ENCODE peak calls at places on chromosome 12, in six cellular contexts. One of them, this sample, is unnamed.

GRCh38 chr12:70876952-70877351 is 43.6 kb downstream of the PTPRR start:
- DNase-seq in suprapubic skin: no peak
- DNase-seq in stomach: no peak
- DNase-seq in transverse colon: no peak
- DNase-seq in sigmoid colon: no peak
- DNase-seq in GM12878: no peak
- DNase-seq in this sample: no peak

GRCh38 chr12:85461127-85461526 is 181.1 kb downstream of the ALX1 start:
- DNase-seq in transverse colon: no peak
- DNase-seq in suprapubic skin: no peak
- DNase-seq in sigmoid colon: no peak
- DNase-seq in GM12878: no peak
- DNase-seq in stomach: no peak
- DNase-seq in this sample: no peak

GRCh38 chr12:49827351-49828099 is 688 bp downstream of the NCKAP5L start:
- DNase-seq in suprapubic skin: peak; percentile 79
- DNase-seq in stomach: peak; percentile 66
- DNase-seq in sigmoid colon: peak; percentile 84
- DNase-seq in GM12878: no peak
- DNase-seq in transverse colon: peak; percentile 52
- DNase-seq in this sample: no peak

GRCh38 chr12:130374083-130374482 is 36.4 kb downstream of the PIWIL1 start:
- DNase-seq in GM12878: no peak
- DNase-seq in stomach: no peak
- DNase-seq in sigmoid colon: no peak
- DNase-seq in suprapubic skin: no peak
- DNase-seq in transverse colon: no peak
- DNase-seq in this sample: no peak

GRCh38 chr12:51763743-51764142 is 84.8 kb downstream of the FIGNL2 start:
- DNase-seq in stomach: no peak
- DNase-seq in transverse colon: no peak
- DNase-seq in sigmoid colon: no peak
- DNase-seq in suprapubic skin: no peak
- DNase-seq in GM12878: no peak
- DNase-seq in this sample: no peak

GRCh38 chr12:130514149-130514551 is 176.5 kb downstream of the PIWIL1 start:
- DNase-seq in stomach: no peak
- DNase-seq in transverse colon: no peak
- DNase-seq in suprapubic skin: no peak
- DNase-seq in sigmoid colon: no peak
- DNase-seq in GM12878: no peak
- DNase-seq in this sample: no peak

GRCh38 chr12:49562831-49563230 is 5.1 kb downstream of the MCRS1 start:
- DNase-seq in stomach: no peak
- DNase-seq in transverse colon: no peak
- DNase-seq in GM12878: no peak
- DNase-seq in suprapubic skin: no peak
- DNase-seq in sigmoid colon: no peak
- DNase-seq in this sample: no peak

GRCh38 chr12:49323524-49324097 is 556 bp downstream of the TROAP start:
- DNase-seq in stomach: no peak
- DNase-seq in suprapubic skin: no peak
- DNase-seq in transverse colon: no peak
- DNase-seq in sigmoid colon: peak; percentile 64
- DNase-seq in GM12878: no peak
- DNase-seq in this sample: no peak

GRCh38 chr12:122368361-122369073 is 54.0 kb downstream of the CLIP1 start:
- DNase-seq in transverse colon: no peak
- DNase-seq in GM12878: no peak
- DNase-seq in suprapubic skin: no peak
- DNase-seq in sigmoid colon: no peak
- DNase-seq in stomach: no peak
- DNase-seq in this sample: no peak

GRCh38 chr12:4421590-4422031 is 24.0 kb downstream of the FGF6 start:
- DNase-seq in transverse colon: no peak
- DNase-seq in suprapubic skin: no peak
- DNase-seq in stomach: no peak
- DNase-seq in sigmoid colon: no peak
- DNase-seq in GM12878: no peak
- DNase-seq in this sample: no peak

GRCh38 chr12:12086331-12086730 is 15.6 kb downstream of the BCL2L14 start:
- DNase-seq in stomach: no peak
- DNase-seq in transverse colon: peak; percentile 31
- DNase-seq in GM12878: no peak
- DNase-seq in sigmoid colon: no peak
- DNase-seq in suprapubic skin: no peak
- DNase-seq in this sample: no peak

GRCh38 chr12:121793501-121793835 is at the start of gene RHOF:
- DNase-seq in sigmoid colon: no peak
- DNase-seq in suprapubic skin: no peak
- DNase-seq in transverse colon: peak; percentile 73
- DNase-seq in stomach: peak; percentile 68
- DNase-seq in GM12878: no peak
- DNase-seq in this sample: no peak

GRCh38 chr12:6700646-6701051 is at the start of gene PIANP:
- DNase-seq in GM12878: no peak
- DNase-seq in sigmoid colon: peak; percentile 72
- DNase-seq in suprapubic skin: no peak
- DNase-seq in stomach: peak; percentile 36
- DNase-seq in transverse colon: peak; percentile 48
- DNase-seq in this sample: no peak

GRCh38 chr12:2283480-2283879 is 230.7 kb downstream of the CACNA1C start:
- DNase-seq in transverse colon: peak; percentile 1
- DNase-seq in suprapubic skin: no peak
- DNase-seq in sigmoid colon: no peak
- DNase-seq in stomach: no peak
- DNase-seq in GM12878: no peak
- DNase-seq in this sample: no peak

GRCh38 chr12:2445968-2446367 is 348.8 kb upstream of the FKBP4 start:
- DNase-seq in stomach: no peak
- DNase-seq in GM12878: no peak
- DNase-seq in transverse colon: no peak
- DNase-seq in sigmoid colon: no peak
- DNase-seq in suprapubic skin: no peak
- DNase-seq in this sample: no peak

GRCh38 chr12:87116778-87117177 is 860.6 kb upstream of the MGAT4C start:
- DNase-seq in suprapubic skin: no peak
- DNase-seq in transverse colon: no peak
- DNase-seq in stomach: no peak
- DNase-seq in sigmoid colon: no peak
- DNase-seq in GM12878: no peak
- DNase-seq in this sample: no peak

DNA sequence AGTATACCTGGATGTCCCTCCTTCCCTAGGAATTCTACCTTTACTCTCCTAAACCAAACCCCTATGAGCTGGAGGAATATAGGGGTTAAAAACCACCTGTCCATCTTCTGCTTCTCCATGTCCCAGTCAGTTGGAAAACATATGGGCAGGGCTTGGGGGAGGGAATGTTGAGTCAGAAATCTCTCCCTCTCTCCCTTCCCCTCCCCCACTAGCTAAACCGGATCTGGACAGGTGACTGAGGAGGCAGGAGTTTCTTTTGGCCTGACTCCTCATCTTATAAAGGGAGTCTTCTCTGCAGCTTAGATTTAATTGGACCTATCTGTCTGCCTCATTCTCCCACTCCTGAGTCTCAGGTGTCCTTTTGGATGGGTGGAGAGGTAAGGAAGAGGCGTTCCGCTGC is 6.1 kb downstream of the ERBB3 start:
- DNase-seq in suprapubic skin: no peak
- DNase-seq in stomach: peak; percentile 82
- DNase-seq in transverse colon: peak; percentile 57
- DNase-seq in GM12878: no peak
- DNase-seq in sigmoid colon: no peak
- DNase-seq in this sample: no peak
- TF ChIP-seq EP300 in suprapubic skin: no peak
- TF ChIP-seq EP300 in stomach: no peak
- TF ChIP-seq EP300 in transverse colon: peak; percentile 13
- TF ChIP-seq EP300 in GM12878: no peak
- TF ChIP-seq EP300 in sigmoid colon: no peak
- TF ChIP-seq EP300 in this sample: no peak

DNA sequence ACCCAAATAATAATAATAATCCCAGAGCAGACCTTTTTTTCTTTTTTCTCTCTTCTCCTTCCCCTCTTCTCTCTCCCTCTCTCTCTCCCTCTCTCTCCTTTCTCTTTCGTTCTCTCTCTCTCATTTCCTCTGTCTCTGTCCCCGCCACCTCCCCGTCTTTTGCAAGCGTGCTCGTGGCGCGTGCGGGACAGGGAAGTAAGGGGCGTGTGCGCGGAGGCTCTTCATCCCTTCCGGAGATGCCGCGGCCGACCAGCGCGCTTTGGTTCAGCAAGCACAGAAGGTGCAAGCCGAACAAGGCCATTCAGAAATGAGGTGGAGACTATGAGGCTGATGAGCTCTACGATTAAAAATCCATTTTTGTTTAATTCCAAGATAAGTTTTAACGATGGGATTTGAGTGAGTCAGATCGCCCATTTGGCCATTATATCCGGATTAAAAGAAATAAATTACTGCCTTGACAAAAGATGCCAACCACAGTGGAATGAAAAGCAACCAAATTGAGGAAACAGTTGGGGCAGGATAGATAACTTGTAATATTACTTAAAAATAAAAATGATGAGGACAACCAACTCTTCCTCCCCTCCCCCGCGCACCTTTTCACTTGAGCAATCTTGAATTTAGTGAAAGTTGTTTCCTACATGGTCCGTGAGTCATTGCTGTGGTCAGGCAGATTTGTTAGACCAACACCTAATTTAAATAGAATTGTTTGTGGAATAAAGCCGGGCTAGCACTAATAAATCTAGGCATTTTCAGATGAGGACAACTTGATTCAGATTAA is 1.2 kb upstream of the AMIGO2 start:
- DNase-seq in stomach: peak; percentile 50
- DNase-seq in suprapubic skin: peak; percentile 72
- DNase-seq in sigmoid colon: peak; percentile 87
- DNase-seq in transverse colon: peak; percentile 58
- DNase-seq in GM12878: no peak
- DNase-seq in this sample: no peak
- H3K4me3 ChIP-seq in stomach: peak overlapping the region; percentile 79
- H3K4me3 ChIP-seq in suprapubic skin: peak overlapping the region; percentile 59
- H3K4me3 ChIP-seq in sigmoid colon: peak overlapping the region; percentile 91
- H3K4me3 ChIP-seq in transverse colon: peak overlapping the region; percentile 82
- H3K4me3 ChIP-seq in GM12878: no peak overlapping the region
- H3K4me3 ChIP-seq in this sample: peak overlapping the region; percentile 84

GRCh38 chr12:57456145-57456700 is 1.1 kb downstream of the INHBE start:
- DNase-seq in stomach: no peak
- DNase-seq in GM12878: no peak
- DNase-seq in transverse colon: no peak
- DNase-seq in sigmoid colon: no peak
- DNase-seq in suprapubic skin: no peak
- DNase-seq in this sample: no peak
- TF ChIP-seq POLR2AphosphoS5 in stomach: no peak
- TF ChIP-seq POLR2AphosphoS5 in GM12878: no peak
- TF ChIP-seq POLR2AphosphoS5 in transverse colon: no peak
- TF ChIP-seq POLR2AphosphoS5 in sigmoid colon: no peak
- TF ChIP-seq POLR2AphosphoS5 in suprapubic skin: no peak
- TF ChIP-seq POLR2AphosphoS5 in this sample: no peak

DNA sequence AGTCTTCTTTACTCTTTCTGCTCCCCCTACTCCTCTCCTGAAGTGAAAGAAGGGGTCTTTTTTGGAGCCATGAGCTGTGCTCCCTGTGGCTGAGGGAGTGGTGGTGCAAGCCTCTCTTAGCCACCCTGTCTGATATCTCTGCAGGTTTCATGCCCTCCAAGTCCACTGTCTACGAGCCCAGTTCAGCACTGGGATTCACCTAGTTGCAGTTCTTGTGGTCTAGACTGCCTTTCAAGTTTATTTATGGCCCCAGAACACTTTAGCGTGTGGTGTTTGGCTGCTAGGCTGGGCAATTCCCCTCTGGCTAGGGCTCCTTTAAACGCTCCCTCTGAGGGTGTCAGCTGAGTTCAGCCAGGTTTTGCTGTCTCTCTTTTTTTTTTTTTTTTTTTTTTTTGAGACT is 908.6 kb downstream of the TRHDE start:
- DNase-seq in suprapubic skin: no peak
- DNase-seq in transverse colon: no peak
- DNase-seq in stomach: no peak
- DNase-seq in GM12878: no peak
- DNase-seq in sigmoid colon: no peak
- DNase-seq in this sample: no peak
- TF ChIP-seq EP300 in suprapubic skin: no peak
- TF ChIP-seq EP300 in transverse colon: no peak
- TF ChIP-seq EP300 in stomach: no peak
- TF ChIP-seq EP300 in GM12878: no peak
- TF ChIP-seq EP300 in sigmoid colon: no peak
- TF ChIP-seq EP300 in this sample: no peak

DNA sequence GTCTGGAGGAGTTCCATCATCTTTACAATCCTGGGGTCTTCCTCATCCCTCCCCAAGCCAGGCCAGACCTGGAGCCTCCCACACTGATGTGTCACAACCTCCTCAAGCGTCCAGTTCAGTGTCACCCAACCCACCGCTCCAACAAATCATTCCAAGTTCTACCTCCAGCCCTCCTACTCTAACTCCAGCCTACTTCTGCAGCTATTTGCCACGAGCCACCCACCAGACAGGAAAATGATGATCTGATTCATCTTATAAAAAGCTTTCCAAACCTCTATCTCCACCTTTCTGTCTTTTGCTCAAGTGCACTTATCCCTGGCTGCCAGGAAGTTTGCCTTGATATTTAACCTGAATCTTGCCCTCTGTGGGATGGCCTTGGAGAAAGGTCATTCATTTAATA is 30.2 kb downstream of the SMUG1 start:
- DNase-seq in stomach: no peak
- DNase-seq in transverse colon: no peak
- DNase-seq in suprapubic skin: no peak
- DNase-seq in sigmoid colon: no peak
- DNase-seq in GM12878: no peak
- DNase-seq in this sample: no peak
- H3K4me3 ChIP-seq in stomach: no peak overlapping the region
- H3K4me3 ChIP-seq in transverse colon: no peak overlapping the region
- H3K4me3 ChIP-seq in suprapubic skin: no peak overlapping the region
- H3K4me3 ChIP-seq in sigmoid colon: no peak overlapping the region
- H3K4me3 ChIP-seq in GM12878: no peak overlapping the region
- H3K4me3 ChIP-seq in this sample: no peak overlapping the region

DNA sequence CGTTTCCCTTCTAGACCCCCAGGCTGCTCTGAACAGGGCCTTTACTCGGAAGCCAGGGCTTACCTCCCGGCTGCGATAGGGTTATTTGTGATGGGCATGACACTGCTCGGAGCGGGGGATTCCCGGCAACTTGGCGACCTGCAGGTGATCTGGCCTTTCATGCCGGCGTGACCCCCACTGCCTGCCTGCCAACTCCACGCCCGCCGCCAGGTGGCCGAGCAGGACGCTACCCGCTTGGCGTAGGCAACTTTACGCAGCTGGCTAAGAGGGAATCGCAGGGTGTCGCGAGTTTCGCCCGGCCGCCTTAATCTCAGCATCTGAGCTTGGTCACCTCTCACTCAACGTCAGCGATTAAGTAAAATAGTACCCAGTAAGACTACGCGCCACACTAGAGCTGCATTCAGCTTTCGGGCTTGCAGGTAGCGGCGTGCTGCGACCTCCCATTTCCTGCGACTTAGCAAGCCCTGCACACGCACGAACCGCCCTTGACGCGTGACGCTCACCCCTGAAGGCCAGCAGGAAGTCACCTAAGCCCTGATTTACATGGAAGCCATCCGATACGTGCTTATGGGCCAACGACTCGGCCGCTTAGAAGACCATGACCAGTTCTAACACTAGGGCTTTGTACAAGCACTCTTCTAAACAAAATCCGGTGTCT is 33.3 kb downstream of the WBP11 start:
- DNase-seq in GM12878: peak; percentile 84
- DNase-seq in transverse colon: peak; percentile 91
- DNase-seq in sigmoid colon: peak; percentile 91
- DNase-seq in suprapubic skin: peak; percentile 88
- DNase-seq in stomach: peak; percentile 90
- DNase-seq in this sample: peak; percentile 95
- TF ChIP-seq POLR2AphosphoS5 in GM12878: peak; percentile 83
- TF ChIP-seq POLR2AphosphoS5 in transverse colon: peak; percentile 55
- TF ChIP-seq POLR2AphosphoS5 in sigmoid colon: no peak
- TF ChIP-seq POLR2AphosphoS5 in suprapubic skin: peak; percentile 66
- TF ChIP-seq POLR2AphosphoS5 in stomach: peak; percentile 91
- TF ChIP-seq POLR2AphosphoS5 in this sample: peak; percentile 74